ENCODE peak calls at places on chromosome 7, in seven cellular contexts. One of them, this sample, is unnamed.
A peak's percentile ranks its signal among the peaks of the same experiment; 100 is the strongest.

GRCh38 chr7:116977172-116977571 is 23.9 kb downstream of the ST7 start:
- DNase-seq in retina: no peak
- DNase-seq in activated T-cell treated with anti-CD3 and anti-CD28 coated beads for 48 hours: no peak
- DNase-seq in frontal cortex: no peak
- DNase-seq in iPS-NIHi11: no peak
- DNase-seq in dermis blood vessel endothelial cell: no peak
- DNase-seq in aorta: no peak
- DNase-seq in this sample: no peak

GRCh38 chr7:80480566-80480965 is 31.3 kb downstream of the GNAT3 start:
- DNase-seq in retina: no peak
- DNase-seq in activated T-cell treated with anti-CD3 and anti-CD28 coated beads for 48 hours: no peak
- DNase-seq in frontal cortex: no peak
- DNase-seq in iPS-NIHi11: no peak
- DNase-seq in dermis blood vessel endothelial cell: no peak
- DNase-seq in aorta: no peak
- DNase-seq in this sample: peak; percentile 10

GRCh38 chr7:38274493-38274892 is 1.1 kb upstream of the TARP start:
- DNase-seq in retina: no peak
- DNase-seq in activated T-cell treated with anti-CD3 and anti-CD28 coated beads for 48 hours: no peak
- DNase-seq in frontal cortex: no peak
- DNase-seq in iPS-NIHi11: no peak
- DNase-seq in dermis blood vessel endothelial cell: no peak
- DNase-seq in aorta: no peak
- DNase-seq in this sample: no peak

GRCh38 chr7:48168159-48168558 is 3.1 kb upstream of the ABCA13 start:
- DNase-seq in retina: no peak
- DNase-seq in activated T-cell treated with anti-CD3 and anti-CD28 coated beads for 48 hours: no peak
- DNase-seq in frontal cortex: no peak
- DNase-seq in iPS-NIHi11: no peak
- DNase-seq in dermis blood vessel endothelial cell: peak; percentile 65
- DNase-seq in aorta: no peak
- DNase-seq in this sample: peak; percentile 58

GRCh38 chr7:71682841-71683341 is 550.9 kb downstream of the GALNT17 start:
- DNase-seq in retina: peak; percentile 71
- DNase-seq in activated T-cell treated with anti-CD3 and anti-CD28 coated beads for 48 hours: no peak
- DNase-seq in frontal cortex: no peak
- DNase-seq in iPS-NIHi11: peak; percentile 60
- DNase-seq in dermis blood vessel endothelial cell: no peak
- DNase-seq in aorta: no peak
- DNase-seq in this sample: peak; percentile 75

GRCh38 chr7:92281031-92281430 is 35.3 kb downstream of the ANKIB1 start:
- DNase-seq in retina: no peak
- DNase-seq in activated T-cell treated with anti-CD3 and anti-CD28 coated beads for 48 hours: no peak
- DNase-seq in frontal cortex: no peak
- DNase-seq in iPS-NIHi11: no peak
- DNase-seq in dermis blood vessel endothelial cell: no peak
- DNase-seq in aorta: no peak
- DNase-seq in this sample: no peak

GRCh38 chr7:112510032-112510742 is 29.4 kb downstream of the LSMEM1 start:
- DNase-seq in retina: no peak
- DNase-seq in activated T-cell treated with anti-CD3 and anti-CD28 coated beads for 48 hours: peak; percentile 13
- DNase-seq in frontal cortex: no peak
- DNase-seq in iPS-NIHi11: no peak
- DNase-seq in dermis blood vessel endothelial cell: no peak
- DNase-seq in aorta: no peak
- DNase-seq in this sample: peak; percentile 80

GRCh38 chr7:123580406-123581161 is 21.0 kb upstream of the ASB15 start:
- DNase-seq in retina: peak; percentile 30
- DNase-seq in activated T-cell treated with anti-CD3 and anti-CD28 coated beads for 48 hours: no peak
- DNase-seq in frontal cortex: no peak
- DNase-seq in iPS-NIHi11: peak; percentile 42
- DNase-seq in dermis blood vessel endothelial cell: peak; percentile 73
- DNase-seq in aorta: no peak
- DNase-seq in this sample: peak; percentile 72

GRCh38 chr7:27140108-27140842 is 3.2 kb downstream of the HOXA5 start:
- DNase-seq in retina: no peak
- DNase-seq in activated T-cell treated with anti-CD3 and anti-CD28 coated beads for 48 hours: no peak
- DNase-seq in frontal cortex: no peak
- DNase-seq in iPS-NIHi11: no peak
- DNase-seq in dermis blood vessel endothelial cell: no peak
- DNase-seq in aorta: no peak
- DNase-seq in this sample: no peak

GRCh38 chr7:95396136-95397032 is at the start of gene PON3:
- DNase-seq in retina: peak; percentile 50
- DNase-seq in activated T-cell treated with anti-CD3 and anti-CD28 coated beads for 48 hours: peak; percentile 10
- DNase-seq in frontal cortex: no peak
- DNase-seq in iPS-NIHi11: peak; percentile 30
- DNase-seq in dermis blood vessel endothelial cell: peak; percentile 38
- DNase-seq in aorta: no peak
- DNase-seq in this sample: no peak

GRCh38 chr7:123995617-123996326 is 37.1 kb downstream of the TMEM229A start:
- DNase-seq in retina: no peak
- DNase-seq in activated T-cell treated with anti-CD3 and anti-CD28 coated beads for 48 hours: no peak
- DNase-seq in frontal cortex: no peak
- DNase-seq in iPS-NIHi11: no peak
- DNase-seq in dermis blood vessel endothelial cell: no peak
- DNase-seq in aorta: no peak
- DNase-seq in this sample: peak; percentile 37

GRCh38 chr7:47314728-47315601 is 266.9 kb downstream of the TNS3 start:
- DNase-seq in retina: peak; percentile 52
- DNase-seq in activated T-cell treated with anti-CD3 and anti-CD28 coated beads for 48 hours: no peak
- DNase-seq in frontal cortex: no peak
- DNase-seq in iPS-NIHi11: no peak
- DNase-seq in dermis blood vessel endothelial cell: peak; percentile 39
- DNase-seq in aorta: peak; percentile 82
- DNase-seq in this sample: peak; percentile 56

GRCh38 chr7:4753610-4754432 is 21.6 kb upstream of the AP5Z1 start:
- DNase-seq in retina: peak; percentile 75
- DNase-seq in activated T-cell treated with anti-CD3 and anti-CD28 coated beads for 48 hours: peak; percentile 80
- DNase-seq in frontal cortex: peak; percentile 83
- DNase-seq in iPS-NIHi11: peak; percentile 96
- DNase-seq in dermis blood vessel endothelial cell: peak; percentile 82
- DNase-seq in aorta: peak; percentile 95
- DNase-seq in this sample: peak; percentile 87

GRCh38 chr7:101939136-101939695 is 121.8 kb downstream of the CUX1 start:
- DNase-seq in retina: no peak
- DNase-seq in activated T-cell treated with anti-CD3 and anti-CD28 coated beads for 48 hours: no peak
- DNase-seq in frontal cortex: no peak
- DNase-seq in iPS-NIHi11: no peak
- DNase-seq in dermis blood vessel endothelial cell: no peak
- DNase-seq in aorta: peak; percentile 10
- DNase-seq in this sample: no peak

GRCh38 chr7:194996-195829 is 2.8 kb downstream of the FAM20C start:
- DNase-seq in retina: no peak
- DNase-seq in activated T-cell treated with anti-CD3 and anti-CD28 coated beads for 48 hours: no peak
- DNase-seq in frontal cortex: no peak
- DNase-seq in iPS-NIHi11: no peak
- DNase-seq in dermis blood vessel endothelial cell: no peak
- DNase-seq in aorta: no peak
- DNase-seq in this sample: no peak

GRCh38 chr7:85386460-85386859 is 199.6 kb upstream of the SEMA3D start:
- DNase-seq in retina: no peak
- DNase-seq in activated T-cell treated with anti-CD3 and anti-CD28 coated beads for 48 hours: no peak
- DNase-seq in frontal cortex: no peak
- DNase-seq in iPS-NIHi11: no peak
- DNase-seq in dermis blood vessel endothelial cell: no peak
- DNase-seq in aorta: no peak
- DNase-seq in this sample: no peak

GRCh38 chr7:24604640-24605039 is 31.4 kb downstream of the PALS2 start:
- DNase-seq in retina: no peak
- DNase-seq in activated T-cell treated with anti-CD3 and anti-CD28 coated beads for 48 hours: no peak
- DNase-seq in frontal cortex: no peak
- DNase-seq in iPS-NIHi11: peak; percentile 66
- DNase-seq in dermis blood vessel endothelial cell: no peak
- DNase-seq in aorta: no peak
- DNase-seq in this sample: no peak